ENCODE peak calls at places on chromosomes 13 and 19, in four cellular contexts. U is left ventricle myocardium inferior, S is right lobe of liver, X is cardiac muscle cell. H is an unnamed sample.

GRCh38 chr13:67223024-67223423 is 7.1 kb downstream of the PCDH9 start:
- DNase-seq in S (no peak), U (no peak), X (no peak), H (no peak)

GRCh38 chr19:47156861-47157454 is 26.3 kb downstream of the SAE1 start:
- DNase-seq in X (no peak), S (no peak), U (no peak), H (no peak)

GRCh38 chr13:51822106-51822840 is 18.3 kb upstream of the DHRS12 start:
- DNase-seq in X (no peak), U (no peak), S (no peak), H (no peak)

GRCh38 chr13:56198350-56198749 is 942.4 kb upstream of the PRR20A start:
- DNase-seq in S (no peak), X (no peak), U (no peak), H (no peak)

GRCh38 chr13:51900471-51900870 is 38.7 kb downstream of the CCDC70 start:
- DNase-seq in X (no peak), S (no peak), U (no peak), H (no peak)

GRCh38 chr13:23673354-23673753 is 103.1 kb downstream of the TNFRSF19 start:
- DNase-seq in U (no peak), X (no peak), S (no peak), H (no peak)

GRCh38 chr13:47598340-47598911 is 402.6 kb downstream of the SUCLA2 start:
- DNase-seq in U (no peak), S (no peak), X (no peak), H (no peak)

GRCh38 chr19:679418-680286 is 3.5 kb downstream of the FSTL3 start:
- DNase-seq in X (peak; percentile 70), S (peak; percentile 73), U (peak; percentile 71), H (peak; percentile 77)

GRCh38 chr19:33868821-33869412 is 72.2 kb downstream of the KCTD15 start:
- DNase-seq in S (no peak), U (peak; percentile 35), X (peak; percentile 30), H (no peak)

GRCh38 chr19:43624933-43625332 is 5.5 kb upstream of the ZNF428 start:
- DNase-seq in X (peak; percentile 62), U (peak; percentile 36), S (peak; percentile 55), H (peak; percentile 82)

GRCh38 chr19:4061178-4061682 is 5.5 kb downstream of the ZBTB7A start:
- DNase-seq in U (peak; percentile 85), S (peak; percentile 94), X (no peak), H (peak; percentile 92)

GRCh38 chr13:75220238-75220542 is 261.8 kb downstream of the TBC1D4 start:
- DNase-seq in U (no peak), X (no peak), S (no peak), H (no peak)

GRCh38 chr19:51497666-51498065 is 3.9 kb downstream of the SIGLEC12 start:
- DNase-seq in U (no peak), S (no peak), X (no peak), H (no peak)

GRCh38 chr13:29059837-29060236 is 239.7 kb downstream of the MTUS2 start:
- DNase-seq in S (peak; percentile 26), U (peak; percentile 45), X (no peak), H (no peak)

GRCh38 chr19:32471811-32472210 is 66.2 kb downstream of the DPY19L3 start:
- DNase-seq in S (no peak), U (no peak), X (no peak), H (no peak)

GRCh38 chr19:4803736-4804695 is 12.5 kb downstream of the FEM1A start:
- DNase-seq in X (peak; percentile 86), U (no peak), S (peak; percentile 53), H (peak; percentile 68)

GRCh38 chr19:49556412-49557398 is 23.7 kb downstream of the NOSIP start:
- DNase-seq in S (no peak), U (no peak), X (peak; percentile 11), H (no peak)

GRCh38 chr19:17294051-17294891 is 9.0 kb downstream of the ABHD8 start:
- DNase-seq in U (no peak), X (peak; percentile 22), S (no peak), H (peak; percentile 62)

GRCh38 chr13:93800342-93800741 is 573.7 kb downstream of the GPC6 start:
- DNase-seq in X (no peak), U (no peak), S (no peak), H (no peak)

GRCh38 chr13:75173457-75174356 is 308.3 kb downstream of the TBC1D4 start:
- DNase-seq in U (no peak), X (no peak), S (no peak), H (no peak)

GRCh38 chr19:10858204-10858828 is 10.1 kb downstream of the C19orf38 start:
- DNase-seq in U (no peak), S (no peak), X (peak; percentile 53), H (no peak)

GRCh38 chr13:40148103-40148502 is 492.6 kb downstream of the COG6 start:
- DNase-seq in S (no peak), U (no peak), X (no peak), H (no peak)

GRCh38 chr13:79307866-79308298 is 98.2 kb downstream of the RBM26 start:
- DNase-seq in X (no peak), U (no peak), S (no peak), H (no peak)

GRCh38 chr13:100827489-100828000 is 152.9 kb upstream of the TMTC4 start:
- DNase-seq in X (no peak), U (no peak), S (no peak), H (no peak)

GRCh38 chr13:100828226-100828625 is 153.6 kb upstream of the TMTC4 start:
- DNase-seq in U (no peak), X (peak; percentile 5), S (no peak), H (no peak)

GRCh38 chr13:100825551-100825950 is 151.0 kb upstream of the TMTC4 start:
- DNase-seq in S (no peak), X (no peak), U (no peak), H (no peak)

DNA sequence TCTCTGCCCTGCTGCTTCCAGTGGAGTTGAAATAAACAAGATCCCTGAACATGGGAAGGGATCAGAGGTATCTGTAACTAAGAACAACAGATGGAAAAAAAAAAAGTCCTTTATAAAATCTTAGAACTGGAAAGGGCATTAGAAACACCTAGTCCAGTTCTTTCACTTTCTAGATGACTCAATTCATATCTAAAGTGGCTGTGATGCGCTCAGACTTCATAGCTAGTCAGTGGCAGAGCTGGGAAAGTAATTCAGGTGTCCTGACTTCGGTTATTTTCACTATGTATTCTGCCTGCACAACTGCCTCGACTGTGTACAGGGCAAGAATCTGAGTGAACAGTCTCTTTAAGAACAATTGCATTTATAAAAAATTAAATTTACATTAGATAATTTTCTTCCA is 151.8 kb upstream of the TMTC4 start:
- DNase-seq in S (no peak), U (no peak), X (no peak), H (no peak)
- H3K4me3 ChIP-seq in S (no peak overlapping the region), U (no peak overlapping the region), X (no peak overlapping the region), H (no peak overlapping the region)

DNA sequence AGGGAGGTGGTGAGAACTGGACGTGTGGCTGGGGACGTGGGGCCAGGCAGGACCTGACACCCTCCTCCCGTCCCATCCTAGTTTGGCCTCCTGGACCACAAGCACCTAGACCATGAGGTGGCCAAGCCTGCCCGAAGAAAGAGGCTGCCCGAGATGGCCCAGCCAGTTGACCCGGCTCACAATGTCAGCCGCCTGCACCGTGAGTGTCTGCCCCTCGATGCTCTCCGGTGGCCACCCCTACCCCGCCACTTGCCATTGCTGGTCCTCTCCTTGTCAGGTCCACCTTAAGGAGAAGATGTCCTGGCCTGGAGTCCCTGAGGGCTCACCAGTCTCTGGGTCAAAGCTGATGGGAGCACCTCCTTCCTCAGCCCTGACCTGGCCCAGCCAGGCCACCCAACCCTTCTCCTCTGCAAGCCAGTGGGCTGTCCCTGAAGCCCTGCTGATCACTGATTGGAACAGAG is 2.2 kb downstream of the ANGPTL4 start:
- DNase-seq in S (peak; percentile 30), X (no peak), U (no peak), H (peak; percentile 36)
- H3K4me1 ChIP-seq in S (peaks cover 3% of the 10 kb centered on the region), X (peaks cover 11% of the 10 kb centered on the region), U (peaks cover 96% of the 10 kb centered on the region), H (peaks cover 72% of the 10 kb centered on the region)

GRCh38 chr19:44746616-44746945 is 1.9 kb upstream of the BCL3 start:
- DNase-seq in S (no peak), X (no peak), U (no peak), H (no peak)
- H3K4me3 ChIP-seq in S (no peak overlapping the region), X (no peak overlapping the region), U (peak overlapping the region; percentile 73), H (no peak overlapping the region)

DNA sequence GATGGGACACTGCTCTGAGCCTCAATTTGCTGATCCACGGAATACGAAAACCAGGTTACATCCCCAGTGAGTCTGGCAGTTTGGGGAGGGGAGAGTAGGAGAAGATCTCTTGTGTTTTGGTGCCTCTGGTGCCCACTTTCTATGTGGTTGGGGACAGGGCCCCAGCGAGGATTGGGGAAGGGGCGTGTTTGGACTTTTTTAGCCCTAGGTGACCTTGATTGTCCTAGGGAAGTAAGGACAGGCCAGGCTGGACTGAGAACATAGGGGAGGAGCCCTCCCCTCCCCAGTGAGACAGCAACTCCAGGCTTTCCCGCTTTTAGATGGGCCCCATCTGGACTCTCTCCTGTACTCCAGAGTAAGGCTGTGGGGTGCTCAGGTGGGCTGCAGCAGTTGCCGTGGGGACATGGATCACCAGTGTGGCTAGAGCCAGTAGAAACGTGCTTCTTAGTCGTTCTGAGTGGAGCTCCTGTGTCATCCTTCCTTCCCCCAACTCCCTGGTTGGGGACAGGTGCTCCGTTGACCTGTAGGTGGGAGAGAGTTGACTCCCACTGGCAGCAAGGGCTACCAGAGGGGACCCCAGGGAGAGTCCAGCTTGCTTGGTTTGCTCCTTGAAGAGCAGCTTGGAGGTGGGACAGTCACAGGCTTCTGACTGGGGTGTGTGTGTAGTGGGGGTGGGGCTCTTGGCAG is 4.3 kb downstream of the EGLN2 start:
- DNase-seq in U (no peak), X (no peak), S (no peak), H (no peak)
- H3K4me1 ChIP-seq in U (peaks cover 92% of the 10 kb centered on the region), X (peaks cover 42% of the 10 kb centered on the region), S (no peaks in the 10 kb centered on the region), H (peaks cover 84% of the 10 kb centered on the region)

GRCh38 chr13:98206946-98207345 is 29.9 kb upstream of the RNF113B start:
- DNase-seq in X (no peak), S (no peak), U (no peak), H (no peak)

GRCh38 chr13:98204546-98204945 is 27.5 kb upstream of the RNF113B start:
- DNase-seq in U (no peak), S (no peak), X (no peak), H (no peak)

GRCh38 chr13:98202026-98202425 is 25.0 kb upstream of the RNF113B start:
- DNase-seq in X (peak; percentile 57), S (peak; percentile 73), U (no peak), H (no peak)

GRCh38 chr13:98201178-98201577 is 24.1 kb upstream of the RNF113B start:
- DNase-seq in X (no peak), U (no peak), S (no peak), H (no peak)

DNA sequence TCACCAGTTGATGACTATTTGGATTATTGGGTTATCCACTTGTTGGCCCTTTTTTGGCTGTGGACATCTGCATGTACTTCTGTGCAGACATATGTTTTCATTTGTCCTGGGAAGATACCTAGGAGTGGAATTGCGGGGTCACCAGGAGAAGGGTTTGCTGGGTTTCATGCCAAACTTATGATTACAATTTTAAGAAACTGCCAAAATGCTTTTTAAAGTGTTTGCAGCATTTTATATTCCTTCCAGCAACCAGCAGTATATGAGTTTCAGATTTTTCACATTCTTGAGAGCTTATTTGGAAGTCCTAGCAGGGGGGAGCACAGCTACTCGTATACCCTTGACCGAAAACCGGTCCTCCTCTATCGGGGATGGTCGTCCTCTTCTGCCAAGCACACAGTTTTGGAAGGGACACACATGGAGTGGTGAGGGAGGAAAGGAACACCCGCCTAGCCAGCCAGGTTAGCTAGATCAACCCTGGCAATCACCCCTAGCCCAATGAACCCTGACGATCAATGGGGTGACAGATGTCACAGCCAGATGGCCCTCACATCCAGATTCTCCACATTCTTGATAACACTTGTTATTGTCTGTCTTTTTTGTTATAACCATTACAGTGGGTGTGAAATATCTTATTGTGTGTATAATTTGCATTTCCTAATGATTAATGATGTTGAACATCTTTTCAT is 26.7 kb upstream of the RNF113B start:
- DNase-seq in S (no peak), X (no peak), U (no peak), H (no peak)
- H3K4me3 ChIP-seq in S (no peak overlapping the region), X (no peak overlapping the region), U (no peak overlapping the region), H (no peak overlapping the region)

H was measured in lower lobe of right lung.